ENCODE peak calls at places on chromosome 14, in nine cellular contexts. Y, R, M, N, I, S, J, A and U are unnamed samples.

GRCh38 chr14:74239848-74240793 is 872 bp downstream of the VSX2 start:
- DNase-seq in Y (no peak), R (no peak), M (no peak), N (no peak), I (no peak), S (no peak), J (no peak), A (no peak), U (no peak)

GRCh38 chr14:77133718-77134338 is 7.8 kb downstream of the ZDHHC22 start:
- DNase-seq in Y (peak), R (peak), M (peak), N (no peak), I (no peak), S (peak), J (peak), A (no peak), U (no peak)

GRCh38 chr14:67413806-67414769 is 2.1 kb upstream of the PLEK2 start:
- DNase-seq in Y (peak), R (no peak), M (no peak), N (no peak), I (no peak), S (no peak), J (peak), A (no peak), U (no peak)

GRCh38 chr14:34368115-34368970 is 93.7 kb downstream of the SPTSSA start:
- DNase-seq in Y (peak), R (no peak), M (peak), N (no peak), I (no peak), S (no peak), J (peak), A (no peak), U (no peak)

GRCh38 chr14:26531894-26532293 is 65.9 kb downstream of the NOVA1 start:
- DNase-seq in Y (no peak), R (no peak), M (no peak), N (no peak), I (no peak), S (no peak), J (peak), A (no peak), U (no peak)

GRCh38 chr14:96889091-96889490 is 91.9 kb downstream of the VRK1 start:
- DNase-seq in Y (no peak), R (no peak), M (no peak), N (no peak), I (no peak), S (no peak), J (no peak), A (no peak), U (no peak)

GRCh38 chr14:52020315-52020714 is 31.0 kb downstream of the RTRAF start:
- DNase-seq in Y (no peak), R (no peak), M (no peak), N (no peak), I (no peak), S (no peak), J (no peak), A (no peak), U (no peak)

GRCh38 chr14:35687335-35687939 is 121.7 kb downstream of the RALGAPA1 start:
- DNase-seq in Y (peak), R (no peak), M (peak), N (no peak), I (no peak), S (peak), J (peak), A (no peak), U (no peak)

GRCh38 chr14:91573894-91574837 is 64.1 kb upstream of the PPP4R3A start:
- DNase-seq in Y (peak), R (peak), M (peak), N (peak), I (peak), S (peak), J (peak), A (no peak), U (no peak)

GRCh38 chr14:73758392-73759182 is 44.4 kb upstream of the PNMA1 start:
- DNase-seq in Y (peak), R (no peak), M (peak), N (peak), I (peak), S (peak), J (peak), A (no peak), U (peak)

GRCh38 chr14:53444677-53445312 is 291.7 kb upstream of the DDHD1 start:
- DNase-seq in Y (no peak), R (no peak), M (no peak), N (no peak), I (no peak), S (no peak), J (no peak), A (no peak), U (no peak)

GRCh38 chr14:90654831-90655276 is 161.4 kb downstream of the TTC7B start:
- DNase-seq in Y (no peak), R (no peak), M (no peak), N (no peak), I (no peak), S (peak), J (no peak), A (no peak), U (no peak)

GRCh38 chr14:75648066-75648838 is 12.4 kb downstream of the ERG28 start:
- DNase-seq in Y (no peak), R (peak), M (peak), N (no peak), I (no peak), S (peak), J (peak), A (peak), U (no peak)

GRCh38 chr14:69951263-69951662 is 72.0 kb downstream of the SMOC1 start:
- DNase-seq in Y (no peak), R (no peak), M (no peak), N (no peak), I (no peak), S (no peak), J (no peak), A (no peak), U (no peak)

GRCh38 chr14:83071888-83072501 is 1538.3 kb upstream of the SEL1L start:
- DNase-seq in Y (peak), R (no peak), M (no peak), N (no peak), I (no peak), S (no peak), J (peak), A (no peak), U (no peak)

GRCh38 chr14:44833376-44833775 is 128.4 kb downstream of the KLHL28 start:
- DNase-seq in Y (no peak), R (no peak), M (no peak), N (no peak), I (no peak), S (no peak), J (peak), A (no peak), U (no peak)

GRCh38 chr14:69101331-69101826 is 51.5 kb downstream of the DCAF5 start:
- DNase-seq in Y (peak), R (no peak), M (peak), N (no peak), I (peak), S (peak), J (peak), A (no peak), U (no peak)

GRCh38 chr14:105168093-105168420 is 519 bp downstream of the JAG2 start:
- DNase-seq in Y (no peak), R (no peak), M (no peak), N (no peak), I (no peak), S (no peak), J (no peak), A (no peak), U (no peak)

GRCh38 chr14:105168496-105168978 is at the start of gene JAG2:
- DNase-seq in Y (no peak), R (no peak), M (peak), N (peak), I (no peak), S (peak), J (peak), A (no peak), U (no peak)

GRCh38 chr14:105167303-105168092 is 1.1 kb downstream of the JAG2 start:
- DNase-seq in Y (no peak), R (no peak), M (no peak), N (peak), I (no peak), S (no peak), J (no peak), A (no peak), U (no peak)

GRCh38 chr14:105169776-105170655 is 1.4 kb upstream of the JAG2 start:
- DNase-seq in Y (no peak), R (no peak), M (no peak), N (no peak), I (no peak), S (no peak), J (no peak), A (no peak), U (no peak)

GRCh38 chr14:105168979-105169507 is 467 bp upstream of the JAG2 start:
- DNase-seq in Y (no peak), R (no peak), M (no peak), N (peak), I (no peak), S (no peak), J (peak), A (no peak), U (no peak)
- TF ChIP-seq CTCF in Y (peak), R (peak), M (no peak), N (peak), I (no peak), S (peak), J (peak), A (peak), U (peak)

GRCh38 chr14:61555056-61555838 is 140.1 kb upstream of the HIF1A start:
- DNase-seq in Y (no peak), R (no peak), M (no peak), N (no peak), I (no peak), S (no peak), J (no peak), A (no peak), U (no peak)
- TF ChIP-seq POLR2A in Y (no peak), R (no peak), M (no peak), N (no peak), I (no peak), S (no peak), J (no peak), A (no peak), U (no peak)

GRCh38 chr14:100035700-100036099 is 29.5 kb upstream of the EVL start:
- DNase-seq in Y (no peak), R (no peak), M (no peak), N (no peak), I (no peak), S (no peak), J (no peak), A (no peak), U (no peak)
- TF ChIP-seq CTCF in Y (no peak), R (no peak), M (no peak), N (no peak), I (no peak), S (no peak), J (no peak), A (no peak), U (no peak)

GRCh38 chr14:81534510-81535074 is 939 bp upstream of the SEL1L start:
- DNase-seq in Y (no peak), R (no peak), M (no peak), N (no peak), I (no peak), S (no peak), J (no peak), A (no peak), U (no peak)

GRCh38 chr14:81536125-81536771 is 2.6 kb upstream of the SEL1L start:
- DNase-seq in Y (no peak), R (no peak), M (peak), N (no peak), I (no peak), S (no peak), J (no peak), A (no peak), U (no peak)

GRCh38 chr14:81533212-81533535 is 479 bp downstream of the SEL1L start:
- DNase-seq in Y (no peak), R (no peak), M (no peak), N (no peak), I (no peak), S (no peak), J (no peak), A (no peak), U (no peak)

GRCh38 chr14:81535399-81536124 is 1.9 kb upstream of the SEL1L start:
- DNase-seq in Y (no peak), R (no peak), M (no peak), N (no peak), I (no peak), S (no peak), J (no peak), A (no peak), U (no peak)

DNA sequence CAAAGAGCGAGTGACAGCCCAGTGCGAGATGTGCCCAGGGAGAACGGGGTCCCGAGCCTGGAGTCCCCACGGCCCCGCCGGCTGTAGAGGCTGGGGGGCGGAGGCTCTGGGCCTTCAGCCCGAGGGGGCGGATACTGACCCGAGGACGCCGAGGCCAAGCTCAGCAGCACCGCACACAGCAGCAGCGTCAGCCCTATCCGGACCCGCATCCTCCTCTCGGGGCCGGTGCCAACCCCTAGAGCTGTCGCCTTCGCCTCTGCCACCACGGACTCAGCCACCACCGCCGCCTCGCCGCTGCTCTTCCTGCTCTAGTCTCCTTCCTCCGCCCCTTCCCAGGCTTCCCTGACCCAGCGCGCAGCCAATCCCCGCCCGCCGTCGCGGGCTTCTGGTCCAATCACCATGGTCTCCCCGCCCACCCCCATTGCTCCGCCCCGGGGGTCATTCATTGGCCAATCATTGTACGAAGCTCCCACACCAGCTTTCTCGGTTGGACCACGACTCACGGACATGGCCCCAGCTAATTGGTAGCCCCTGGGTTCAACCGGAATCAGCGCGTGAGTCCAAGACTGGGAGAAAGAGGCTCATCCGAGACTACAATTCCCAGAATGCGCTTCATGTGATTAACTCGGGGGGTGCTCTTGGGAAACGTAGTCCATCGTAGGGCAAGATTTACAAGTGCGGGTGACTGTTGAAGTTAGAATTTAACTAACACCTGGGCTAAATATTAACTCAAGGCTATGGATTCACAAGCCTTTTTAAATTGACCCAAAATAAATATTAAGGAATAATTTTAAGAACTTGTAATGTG is at the start of gene SEL1L:
- DNase-seq in Y (peak), R (peak), M (peak), N (peak), I (peak), S (peak), J (peak), A (peak), U (peak)
- TF ChIP-seq POLR2A in Y (peak), R (peak), M (peak), N (peak), I (peak), S (peak), J (peak), A (peak), U (peak)